ENCODE peak calls at places on chromosomes 12 and 14, in ten cellular contexts. A is right lobe of liver, W is cardiac muscle cell, I is uterus, H is HCT116, Q is tibial artery, U is DND-41, K is foreskin keratinocyte, M is brain microvascular endothelial cell, G is Peyer's patch. S is an unnamed sample.
A peak's percentile ranks its signal among the peaks of the same experiment; 100 is the strongest.

GRCh38 chr12:69266045-69266635 is 26.8 kb downstream of the CPSF6 start:
- DNase-seq in H (no peak), I (no peak), U (no peak), K (peak; percentile 50), M (peak; percentile 16), Q (no peak), A (no peak), W (peak; percentile 30), G (no peak), S (no peak)

GRCh38 chr14:24692382-24693352 is 58.7 kb upstream of the GZMB start:
- DNase-seq in A (no peak), W (no peak), U (peak; percentile 63), I (no peak), G (no peak), M (no peak), H (no peak), K (no peak), Q (no peak), S (peak; percentile 16)

GRCh38 chr14:55152052-55152753 is 23.2 kb downstream of the LGALS3 start:
- DNase-seq in I (no peak), A (no peak), H (no peak), Q (no peak), W (peak; percentile 33), G (no peak), M (no peak), K (no peak), U (no peak), S (no peak)

GRCh38 chr12:13358391-13358905 is 161.9 kb downstream of the EMP1 start:
- DNase-seq in A (no peak), I (no peak), K (no peak), U (no peak), H (no peak), G (no peak), Q (no peak), W (no peak), M (no peak), S (no peak)

GRCh38 chr12:93115646-93116045 is 186.6 kb upstream of the EEA1 start:
- DNase-seq in G (no peak), I (no peak), Q (no peak), W (peak; percentile 45), M (no peak), U (no peak), H (no peak), K (no peak), A (no peak), S (no peak)

GRCh38 chr12:122888232-122888752 is 7.6 kb downstream of the VPS37B start:
- DNase-seq in A (peak; percentile 71), W (peak; percentile 82), Q (no peak), U (peak; percentile 43), M (peak; percentile 59), H (peak; percentile 81), K (peak; percentile 100), I (no peak), G (peak; percentile 83), S (peak; percentile 65)

GRCh38 chr12:25725874-25726273 is 172.8 kb upstream of the LMNTD1 start:
- DNase-seq in A (no peak), M (peak; percentile 9), K (no peak), W (peak; percentile 86), I (no peak), G (no peak), H (no peak), Q (no peak), U (no peak), S (no peak)

GRCh38 chr14:35343709-35344474 is 51.7 kb downstream of the PSMA6 start:
- DNase-seq in I (no peak), W (no peak), H (no peak), K (no peak), A (peak; percentile 46), Q (no peak), U (no peak), M (no peak), G (no peak), S (no peak)

GRCh38 chr14:68715032-68715924 is 77.6 kb downstream of the ZFP36L1 start:
- DNase-seq in K (peak; percentile 74), H (no peak), G (no peak), A (no peak), U (peak; percentile 12), Q (no peak), I (no peak), M (peak; percentile 75), W (peak; percentile 19), S (no peak)

GRCh38 chr14:106842687-106843086 is 1316.3 kb downstream of the TMEM121 start:
- DNase-seq in Q (no peak), I (no peak), U (no peak), W (no peak), G (peak; percentile 57), K (no peak), H (no peak), M (no peak), A (no peak), S (no peak)

GRCh38 chr14:106845286-106846087 is 1319.1 kb downstream of the TMEM121 start:
- DNase-seq in W (no peak), K (no peak), G (peak; percentile 87), M (no peak), U (peak; percentile 77), H (no peak), I (peak; percentile 30), A (peak; percentile 68), Q (no peak), S (peak; percentile 45)

GRCh38 chr14:106844608-106845285 is 1318.4 kb downstream of the TMEM121 start:
- DNase-seq in W (no peak), I (peak; percentile 69), A (peak; percentile 89), Q (peak; percentile 75), G (peak; percentile 80), U (peak; percentile 83), K (no peak), M (no peak), H (no peak), S (peak; percentile 47)

GRCh38 chr14:106843376-106843775 is 1317.0 kb downstream of the TMEM121 start:
- DNase-seq in G (no peak), K (no peak), W (no peak), M (no peak), U (no peak), I (no peak), H (no peak), A (no peak), Q (no peak), S (no peak)

GRCh38 chr14:106843951-106844483 is 1317.6 kb downstream of the TMEM121 start:
- DNase-seq in H (no peak), U (peak; percentile 81), I (peak; percentile 20), M (no peak), K (no peak), G (peak; percentile 65), Q (no peak), A (no peak), W (no peak), S (no peak)
- H3K27ac ChIP-seq in H (no peak overlapping the region), U (peak overlapping the region; percentile 90), I (peak overlapping the region; percentile 81), M (no peak overlapping the region), K (no peak overlapping the region), G (peak overlapping the region; percentile 97), Q (no peak overlapping the region), A (peak overlapping the region; percentile 89), W (no peak overlapping the region), S (peak overlapping the region; percentile 81)

DNA sequence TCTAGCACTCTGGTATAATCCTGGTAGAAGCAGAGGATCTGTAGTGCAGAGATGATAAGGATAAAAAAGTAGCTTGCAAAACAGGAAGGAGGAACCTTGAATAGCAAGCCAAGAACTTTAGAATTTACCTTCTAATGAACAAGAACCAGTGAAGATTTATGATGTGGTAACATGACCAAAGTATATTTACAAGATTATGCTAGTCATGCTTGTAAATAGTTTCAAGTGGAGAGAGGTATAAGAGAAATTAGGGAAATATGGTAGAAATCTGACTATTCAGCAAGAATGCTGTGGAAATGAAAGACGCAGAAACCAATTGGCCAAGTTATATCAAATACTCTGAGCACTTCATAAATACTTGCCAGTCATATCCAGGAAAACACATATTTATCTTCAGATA is 47.8 kb downstream of the ERGIC2 start:
- DNase-seq in A (no peak), U (no peak), H (no peak), I (no peak), K (no peak), W (no peak), Q (no peak), M (no peak), G (no peak), S (no peak)
- H3K27ac ChIP-seq in A (no peak overlapping the region), U (no peak overlapping the region), H (no peak overlapping the region), I (no peak overlapping the region), K (no peak overlapping the region), W (no peak overlapping the region), Q (no peak overlapping the region), M (no peak overlapping the region), G (no peak overlapping the region), S (no peak overlapping the region)

DNA sequence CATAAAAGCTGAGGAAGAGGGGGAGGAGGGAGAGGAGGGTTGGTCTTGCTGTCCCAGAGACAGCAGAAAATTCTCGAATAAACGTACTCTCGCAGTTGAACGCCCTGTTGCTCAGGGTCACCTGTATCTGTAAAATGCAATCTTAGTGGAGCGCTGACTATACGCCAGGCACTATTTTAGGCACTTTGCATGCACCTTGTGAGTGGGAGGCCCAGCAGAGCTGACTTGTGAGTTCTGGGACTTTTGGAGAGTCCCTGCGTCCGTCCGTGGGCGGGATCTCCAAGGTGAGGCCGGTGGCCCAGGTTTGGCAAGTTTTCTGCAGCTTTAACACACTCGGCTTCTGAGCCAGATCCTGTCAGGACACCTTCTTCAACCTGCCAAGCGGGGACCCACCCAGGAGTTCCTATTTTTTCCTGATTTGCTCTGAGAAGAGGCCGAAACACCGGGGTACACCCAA is 32.5 kb upstream of the PLEKHG6 start:
- DNase-seq in I (no peak), Q (peak; percentile 77), K (peak; percentile 46), A (peak; percentile 73), U (no peak), M (no peak), H (no peak), G (no peak), W (no peak), S (no peak)
- H3K27ac ChIP-seq in I (peak overlapping the region; percentile 92), Q (peak overlapping the region; percentile 82), K (peak overlapping the region; percentile 100), A (peak overlapping the region; percentile 95), U (no peak overlapping the region), M (peak overlapping the region; percentile 74), H (peak overlapping the region; percentile 94), G (peak overlapping the region; percentile 93), W (no peak overlapping the region), S (no peak overlapping the region)

GRCh38 chr14:93013368-93013719 is 90.4 kb downstream of the CHGA start:
- DNase-seq in U (no peak), G (no peak), A (no peak), M (peak; percentile 55), Q (peak; percentile 88), I (no peak), K (no peak), W (peak; percentile 77), H (no peak), S (no peak)
- H3K27ac ChIP-seq in U (no peak overlapping the region), G (peak overlapping the region; percentile 93), A (no peak overlapping the region), M (no peak overlapping the region), Q (peak overlapping the region; percentile 68), I (peak overlapping the region; percentile 74), K (no peak overlapping the region), W (no peak overlapping the region), H (no peak overlapping the region), S (no peak overlapping the region)

GRCh38 chr12:51693569-51693968 is 102.5 kb downstream of the SCN8A start:
- DNase-seq in U (no peak), K (no peak), G (no peak), W (no peak), A (no peak), Q (no peak), I (no peak), M (no peak), H (no peak), S (no peak)
- H3K27ac ChIP-seq in U (no peak overlapping the region), K (no peak overlapping the region), G (no peak overlapping the region), W (no peak overlapping the region), A (no peak overlapping the region), Q (no peak overlapping the region), I (no peak overlapping the region), M (no peak overlapping the region), H (no peak overlapping the region), S (no peak overlapping the region)